ENCODE peak calls at places on chromosome 17, in six cellular contexts. M, C, O, H, V and F are unnamed samples.

GRCh38 chr17:69525920-69526841 is 111.7 kb downstream of the MAP2K6 start:
- DNase-seq in V (peak; percentile 54), M (peak; percentile 28), C (peak; percentile 52), O (peak; percentile 85), H (peak; percentile 13), F (peak; percentile 37)

GRCh38 chr17:74125160-74125559 is 78.3 kb upstream of the RPL38 start:
- DNase-seq in O (no peak), V (no peak), C (no peak), H (no peak), M (no peak), F (no peak)

GRCh38 chr17:39063681-39064069 is 87.8 kb downstream of the PLXDC1 start:
- DNase-seq in M (no peak), V (no peak), C (no peak), H (no peak), O (no peak), F (no peak)

GRCh38 chr17:81021531-81022370 is 13.2 kb upstream of the BAIAP2 start:
- DNase-seq in O (no peak), V (no peak), C (no peak), M (no peak), H (no peak), F (no peak)

GRCh38 chr17:57675988-57676387 is 69.1 kb downstream of the CCDC182 start:
- DNase-seq in C (no peak), M (no peak), H (no peak), O (no peak), V (no peak), F (no peak)

GRCh38 chr17:40218006-40218739 is 931 bp upstream of the WIPF2 start:
- DNase-seq in O (no peak), H (no peak), V (no peak), C (no peak), M (no peak), F (no peak)

GRCh38 chr17:41914358-41914766 is 4.4 kb downstream of the ACLY start:
- DNase-seq in O (no peak), V (no peak), C (no peak), H (no peak), M (no peak), F (no peak)

GRCh38 chr17:60345233-60345632 is 46.7 kb downstream of the USP32 start:
- DNase-seq in C (no peak), H (no peak), M (no peak), O (no peak), V (no peak), F (no peak)

GRCh38 chr17:69492410-69493071 is 78.0 kb downstream of the MAP2K6 start:
- DNase-seq in M (peak; percentile 7), V (no peak), O (peak; percentile 92), H (peak; percentile 44), C (peak; percentile 74), F (no peak)

GRCh38 chr17:42406602-42407288 is 16.3 kb downstream of the CAVIN1 start:
- DNase-seq in O (no peak), H (no peak), M (no peak), C (no peak), V (no peak), F (no peak)

GRCh38 chr17:63822537-63822936 is 4.7 kb upstream of the PSMC5 start:
- DNase-seq in M (no peak), C (no peak), V (no peak), O (no peak), H (no peak), F (no peak)

GRCh38 chr17:33154869-33155455 is 138.1 kb downstream of the ASIC2 start:
- DNase-seq in O (no peak), H (no peak), M (no peak), C (no peak), V (no peak), F (no peak)

GRCh38 chr17:82400830-82401229 is 17.3 kb upstream of the HEXD start:
- DNase-seq in H (no peak), V (peak; percentile 70), C (no peak), M (no peak), O (no peak), F (no peak)

GRCh38 chr17:43020789-43021738 is 1.1 kb downstream of the VAT1 start:
- DNase-seq in H (no peak), C (peak; percentile 47), M (peak; percentile 84), V (no peak), O (peak; percentile 40), F (no peak)

GRCh38 chr17:9842057-9842758 is 16.5 kb downstream of the GLP2R start:
- DNase-seq in H (no peak), M (no peak), C (no peak), V (no peak), O (peak; percentile 62), F (no peak)

GRCh38 chr17:7217113-7217987 is 2.3 kb downstream of the DLG4 start:
- DNase-seq in O (peak; percentile 45), M (no peak), H (no peak), V (no peak), C (no peak), F (no peak)

GRCh38 chr17:28982191-28982793 is 23.5 kb downstream of the SEZ6 start:
- DNase-seq in C (no peak), V (peak; percentile 87), M (no peak), O (no peak), H (no peak), F (peak; percentile 72)

GRCh38 chr17:40399185-40399584 is 18.5 kb downstream of the TOP2A start:
- DNase-seq in V (peak; percentile 26), C (no peak), H (no peak), O (peak; percentile 69), M (no peak), F (peak; percentile 42)

GRCh38 chr17:9346296-9346926 is 229.2 kb downstream of the STX8 start:
- DNase-seq in H (no peak), V (no peak), C (no peak), M (no peak), O (no peak), F (no peak)

GRCh38 chr17:64147110-64148016 is 17.4 kb upstream of the ERN1 start:
- DNase-seq in M (no peak), V (peak; percentile 31), H (no peak), O (peak; percentile 52), C (peak; percentile 35), F (no peak)

GRCh38 chr17:41340496-41340895 is 10.1 kb downstream of the KRT33A start:
- DNase-seq in M (no peak), O (no peak), V (no peak), C (no peak), H (no peak), F (no peak)

GRCh38 chr17:58331815-58332719 is 3.5 kb upstream of the TSPOAP1 start:
- DNase-seq in O (no peak), H (no peak), M (no peak), C (no peak), V (peak; percentile 97), F (no peak)

GRCh38 chr17:83081561-83082201 is 2.3 kb downstream of the METRNL start:
- DNase-seq in O (no peak), C (no peak), V (no peak), H (no peak), M (no peak), F (no peak)

GRCh38 chr17:6567528-6568185 is 11.3 kb upstream of the PITPNM3 start:
- DNase-seq in V (no peak), C (peak; percentile 91), H (no peak), O (no peak), M (peak; percentile 59), F (no peak)

GRCh38 chr17:35725917-35726608 is 5.4 kb upstream of the RASL10B start:
- DNase-seq in C (no peak), O (no peak), V (no peak), M (no peak), H (no peak), F (no peak)

GRCh38 chr17:74161501-74161850 is 42.0 kb upstream of the RPL38 start:
- DNase-seq in C (no peak), H (no peak), V (no peak), O (no peak), M (no peak), F (no peak)

GRCh38 chr17:49132317-49132698 is 261 bp upstream of the B4GALNT2 start:
- DNase-seq in V (no peak), O (no peak), M (no peak), C (no peak), H (no peak), F (no peak)

GRCh38 chr17:45971698-45972141 is 27.3 kb upstream of the STH start:
- DNase-seq in C (no peak), H (no peak), M (no peak), V (no peak), O (no peak), F (no peak)
- TF ChIP-seq EZH2 in C (no peak), H (no peak), M (no peak), V (no peak), O (no peak), F (no peak)

DNA sequence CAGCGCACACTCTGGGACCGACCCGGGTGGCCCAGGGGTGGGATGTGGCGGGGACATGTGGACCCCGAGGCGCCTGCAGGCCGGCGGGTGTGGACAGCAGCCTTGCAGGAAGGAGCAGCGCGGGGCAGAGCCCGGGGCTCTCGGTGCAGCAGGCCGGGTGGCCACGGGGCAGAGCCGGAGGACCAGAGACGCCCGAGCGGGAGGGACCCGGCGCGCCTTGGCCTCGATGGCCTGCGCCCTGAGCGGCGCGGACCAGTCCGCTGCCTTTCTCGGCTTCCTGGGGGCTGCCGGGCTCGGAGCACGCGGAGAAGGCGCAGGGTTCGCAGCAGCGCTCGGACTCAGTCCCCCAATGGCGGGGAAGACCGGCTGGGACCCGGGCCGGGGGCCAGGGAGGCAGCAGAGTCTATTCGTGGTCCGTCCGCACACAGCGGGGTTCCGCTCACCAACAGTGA is 43.4 kb downstream of the OSBPL7 start:
- DNase-seq in O (no peak), M (no peak), C (no peak), V (no peak), H (no peak), F (no peak)
- TF ChIP-seq EZH2 in O (no peak), M (no peak), C (no peak), V (no peak), H (no peak), F (no peak)

DNA sequence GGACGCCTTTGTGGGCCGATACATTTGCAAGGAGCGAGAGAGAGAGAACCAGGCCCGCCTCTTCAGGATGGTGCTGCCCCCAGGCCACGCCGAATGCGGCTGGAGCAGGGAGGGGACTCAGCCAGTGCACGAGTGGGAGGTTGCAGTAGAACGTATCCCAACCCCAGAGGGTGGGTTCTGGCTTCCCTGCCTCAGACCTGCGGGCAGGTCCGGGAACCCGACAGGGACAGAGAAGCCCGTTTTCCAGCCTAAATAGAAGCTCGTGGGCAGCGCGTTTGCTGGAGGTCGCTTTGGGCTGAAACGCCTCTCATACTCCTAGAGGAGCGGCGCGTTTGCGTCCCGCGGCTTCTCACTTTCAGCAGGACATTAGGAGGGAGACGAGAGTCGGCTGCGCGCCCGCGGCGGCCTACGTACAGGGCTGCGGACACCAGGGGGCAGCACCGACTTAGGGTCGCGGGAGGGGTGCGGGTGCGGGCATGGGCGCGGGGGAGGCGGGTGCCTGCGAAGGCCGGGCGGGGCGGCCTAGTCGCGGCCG is 11.0 kb downstream of the TBX2 start:
- DNase-seq in H (no peak), C (no peak), O (no peak), V (peak; percentile 59), M (peak; percentile 86), F (no peak)
- TF ChIP-seq EZH2 in H (peak; percentile 97), C (no peak), O (no peak), V (no peak), M (no peak), F (no peak)

DNA sequence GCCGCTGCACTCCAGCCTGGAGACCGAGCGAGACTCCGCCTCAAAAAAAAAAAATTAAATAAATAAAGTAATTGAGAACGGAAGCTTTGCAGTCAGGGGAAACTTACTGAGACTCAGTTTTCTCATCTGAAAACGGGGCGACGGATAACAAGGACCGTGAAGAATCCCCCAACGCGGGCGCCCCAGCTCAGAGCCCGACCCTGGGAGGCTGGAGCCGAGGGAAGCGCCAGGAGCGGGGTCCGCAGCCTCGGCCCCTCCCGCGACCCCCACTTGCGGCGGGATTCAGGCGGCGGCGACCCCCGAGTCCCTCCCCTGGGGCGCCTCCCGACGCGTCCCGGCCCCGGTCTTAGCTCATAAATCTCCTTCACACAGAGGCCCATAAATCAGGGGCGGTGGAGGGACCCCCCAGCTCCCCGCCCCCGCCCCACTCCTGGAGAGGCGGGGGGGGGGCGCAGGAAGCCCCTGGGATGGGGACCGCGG is 10.3 kb upstream of the BHLHA9 start:
- DNase-seq in M (no peak), O (no peak), V (no peak), H (no peak), C (no peak), F (no peak)
- TF ChIP-seq EZH2 in M (no peak), O (no peak), V (no peak), H (no peak), C (no peak), F (no peak)